ENCODE peak calls at places on chromosomes 1 and 21, in five cellular contexts. B, Q, X, E and U are unnamed samples.

GRCh38 chr1:217048104-217048707 is 325.0 kb upstream of the ESRRG start:
- DNase-seq in B (peak), Q (no peak), X (peak), E (no peak), U (peak)

GRCh38 chr1:24121406-24121805 is 9.5 kb upstream of the MYOM3 start:
- DNase-seq in B (no peak), Q (no peak), X (no peak), E (no peak), U (no peak)

GRCh38 chr1:68029444-68029843 is 21.0 kb downstream of the DIRAS3 start:
- DNase-seq in B (no peak), Q (no peak), X (no peak), E (no peak), U (no peak)

GRCh38 chr1:15423355-15424077 is 13.8 kb downstream of the EFHD2 start:
- DNase-seq in B (no peak), Q (no peak), X (no peak), E (no peak), U (no peak)

GRCh38 chr1:221989741-221990140 is 247.9 kb upstream of the DUSP10 start:
- DNase-seq in B (no peak), Q (no peak), X (no peak), E (no peak), U (no peak)

GRCh38 chr1:44941424-44942324 is 44.7 kb downstream of the EIF2B3 start:
- DNase-seq in B (no peak), Q (no peak), X (no peak), E (no peak), U (no peak)

GRCh38 chr21:35565204-35565611 is 495.1 kb downstream of the SETD4 start:
- DNase-seq in B (peak), Q (no peak), X (no peak), E (no peak), U (no peak)

GRCh38 chr1:233113713-233114028 is 163.3 kb downstream of the NTPCR start:
- DNase-seq in B (no peak), Q (no peak), X (no peak), E (no peak), U (no peak)

GRCh38 chr1:241275226-241275625 is 81.8 kb downstream of the RGS7 start:
- DNase-seq in B (no peak), Q (no peak), X (no peak), E (no peak), U (no peak)

GRCh38 chr1:27408151-27408550 is 15.7 kb downstream of the GPR3 start:
- DNase-seq in B (no peak), Q (no peak), X (no peak), E (no peak), U (no peak)

GRCh38 chr1:97123717-97124446 is 402.3 kb downstream of the PTBP2 start:
- DNase-seq in B (no peak), Q (no peak), X (no peak), E (no peak), U (no peak)

GRCh38 chr1:89815611-89816010 is 5.2 kb upstream of the LRRC8D start:
- DNase-seq in B (no peak), Q (no peak), X (no peak), E (peak), U (no peak)

GRCh38 chr1:97841369-97841768 is 79.5 kb downstream of the DPYD start:
- DNase-seq in B (no peak), Q (no peak), X (no peak), E (no peak), U (no peak)

GRCh38 chr21:46555678-46556077 is 49.2 kb downstream of the S100B start:
- DNase-seq in B (no peak), Q (no peak), X (no peak), E (no peak), U (no peak)

DNA sequence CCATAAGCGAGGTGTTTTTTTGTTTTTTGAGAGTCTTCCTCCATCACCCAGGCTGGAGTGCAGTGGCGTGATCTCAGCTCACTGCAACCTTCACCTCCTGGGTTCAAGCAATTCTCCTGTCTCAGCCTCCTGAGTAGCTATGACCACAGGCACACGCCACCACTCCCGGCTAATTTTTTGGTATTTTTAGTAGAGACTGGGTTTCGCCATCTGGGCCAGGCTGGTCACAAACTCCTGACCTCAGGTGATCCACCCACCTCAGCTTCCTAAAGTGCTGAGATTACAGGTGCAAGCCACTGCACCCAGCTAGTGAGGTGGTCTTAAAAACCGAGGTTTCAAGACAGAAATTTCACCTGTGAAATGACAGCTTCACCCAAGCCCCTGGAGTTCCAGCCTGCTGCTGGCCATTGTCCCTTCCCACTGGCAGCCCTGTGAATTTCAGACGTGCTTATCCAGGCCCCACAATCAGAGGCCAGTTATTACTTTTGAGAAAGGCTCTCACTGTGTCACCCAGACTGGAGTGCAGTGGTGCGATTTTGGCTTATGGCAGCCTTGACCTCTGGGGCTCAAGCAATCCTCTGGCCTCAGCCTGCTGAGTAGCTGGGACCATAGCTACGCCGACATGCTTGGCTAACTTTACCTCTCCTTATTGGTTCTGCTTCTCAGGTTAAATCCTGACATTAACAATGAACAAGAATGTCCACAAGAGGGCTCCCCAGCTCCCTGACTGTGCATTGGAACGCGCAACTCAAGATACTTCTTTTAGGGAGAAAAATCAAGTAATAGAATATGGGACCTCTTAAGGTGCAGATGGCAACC is 19.4 kb downstream of the ENO1 start:
- DNase-seq in B (no peak), Q (peak), X (no peak), E (no peak), U (peak)
- TF ChIP-seq SUZ12 in B (no peak), Q (no peak), X (no peak), E (no peak), U (no peak)

GRCh38 chr1:167059729-167060107 is 30.5 kb downstream of the GPA33 start:
- DNase-seq in B (no peak), Q (no peak), X (no peak), E (no peak), U (no peak)

GRCh38 chr1:167056529-167057296 is 33.5 kb downstream of the GPA33 start:
- DNase-seq in B (no peak), Q (no peak), X (no peak), E (no peak), U (no peak)

GRCh38 chr1:167054946-167055630 is 35.1 kb downstream of the GPA33 start:
- DNase-seq in B (no peak), Q (no peak), X (no peak), E (no peak), U (no peak)

GRCh38 chr1:167059045-167059728 is 31.0 kb downstream of the GPA33 start:
- DNase-seq in B (peak), Q (peak), X (peak), E (no peak), U (peak)

GRCh38 chr1:167057297-167057688 is 32.9 kb downstream of the GPA33 start:
- DNase-seq in B (peak), Q (peak), X (peak), E (no peak), U (peak)
- TF ChIP-seq SUZ12 in B (no peak), Q (no peak), X (no peak), E (no peak), U (no peak)

GRCh38 chr1:231841616-231842344 is 215.2 kb downstream of the DISC1 start:
- DNase-seq in B (no peak), Q (peak), X (no peak), E (no peak), U (no peak)
- TF ChIP-seq SUZ12 in B (no peak), Q (no peak), X (no peak), E (no peak), U (no peak)

GRCh38 chr1:156893048-156893953 is at the start of gene PEAR1:
- DNase-seq in B (no peak), Q (no peak), X (no peak), E (no peak), U (no peak)

GRCh38 chr1:156894001-156894400 is 483 bp downstream of the PEAR1 start:
- DNase-seq in B (no peak), Q (no peak), X (no peak), E (no peak), U (no peak)

GRCh38 chr1:156895408-156895874 is 1.9 kb downstream of the PEAR1 start:
- DNase-seq in B (no peak), Q (no peak), X (no peak), E (no peak), U (no peak)

GRCh38 chr1:156895927-156896326 is 2.4 kb downstream of the PEAR1 start:
- DNase-seq in B (no peak), Q (no peak), X (no peak), E (no peak), U (no peak)

DNA sequence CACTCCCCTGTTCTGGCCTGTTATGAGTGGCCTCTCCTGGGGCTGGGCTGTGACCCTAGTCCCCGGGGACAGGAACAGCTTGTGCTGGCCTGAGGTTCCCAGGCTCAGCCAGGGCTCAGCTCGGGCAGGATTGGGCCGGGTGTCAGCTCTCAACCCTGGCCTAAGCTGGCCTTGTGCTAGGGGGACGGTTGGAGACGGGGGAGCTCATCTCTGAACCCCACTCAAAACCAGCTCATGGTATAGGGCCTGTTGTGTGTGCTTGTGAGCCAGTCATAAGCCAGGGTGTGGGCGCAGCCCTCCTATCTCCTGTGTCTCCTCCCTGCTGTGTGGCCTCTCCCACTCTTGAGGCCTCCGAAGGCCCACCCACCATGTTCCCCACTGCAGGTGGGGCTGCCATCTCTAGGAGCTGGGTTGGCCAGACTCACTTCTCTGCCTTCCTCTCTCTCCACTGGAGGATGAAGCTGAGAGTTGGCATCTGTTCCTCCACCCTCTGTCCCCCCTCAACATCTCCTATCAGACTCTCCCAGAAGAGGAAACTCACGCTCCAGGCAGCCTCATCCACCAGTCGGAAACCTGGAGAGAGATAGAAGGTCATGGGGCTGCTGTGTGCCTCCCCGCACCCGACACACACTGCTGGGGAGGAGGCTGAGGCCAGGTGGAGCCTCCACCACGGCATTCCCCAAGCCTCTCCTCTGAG is 1.3 kb downstream of the PEAR1 start:
- DNase-seq in B (no peak), Q (no peak), X (no peak), E (no peak), U (no peak)
- TF ChIP-seq SUZ12 in B (no peak), Q (no peak), X (no peak), E (no peak), U (no peak)

GRCh38 chr1:226624526-226624925 is 76.0 kb downstream of the STUM start:
- DNase-seq in B (no peak), Q (no peak), X (no peak), E (no peak), U (no peak)
- TF ChIP-seq SUZ12 in B (no peak), Q (no peak), X (no peak), E (no peak), U (no peak)

GRCh38 chr21:32771134-32771523 is 426 bp downstream of the PAXBP1 start:
- DNase-seq in B (peak), Q (peak), X (no peak), E (no peak), U (peak)
- TF ChIP-seq SUZ12 in B (no peak), Q (no peak), X (no peak), E (no peak), U (no peak)

DNA sequence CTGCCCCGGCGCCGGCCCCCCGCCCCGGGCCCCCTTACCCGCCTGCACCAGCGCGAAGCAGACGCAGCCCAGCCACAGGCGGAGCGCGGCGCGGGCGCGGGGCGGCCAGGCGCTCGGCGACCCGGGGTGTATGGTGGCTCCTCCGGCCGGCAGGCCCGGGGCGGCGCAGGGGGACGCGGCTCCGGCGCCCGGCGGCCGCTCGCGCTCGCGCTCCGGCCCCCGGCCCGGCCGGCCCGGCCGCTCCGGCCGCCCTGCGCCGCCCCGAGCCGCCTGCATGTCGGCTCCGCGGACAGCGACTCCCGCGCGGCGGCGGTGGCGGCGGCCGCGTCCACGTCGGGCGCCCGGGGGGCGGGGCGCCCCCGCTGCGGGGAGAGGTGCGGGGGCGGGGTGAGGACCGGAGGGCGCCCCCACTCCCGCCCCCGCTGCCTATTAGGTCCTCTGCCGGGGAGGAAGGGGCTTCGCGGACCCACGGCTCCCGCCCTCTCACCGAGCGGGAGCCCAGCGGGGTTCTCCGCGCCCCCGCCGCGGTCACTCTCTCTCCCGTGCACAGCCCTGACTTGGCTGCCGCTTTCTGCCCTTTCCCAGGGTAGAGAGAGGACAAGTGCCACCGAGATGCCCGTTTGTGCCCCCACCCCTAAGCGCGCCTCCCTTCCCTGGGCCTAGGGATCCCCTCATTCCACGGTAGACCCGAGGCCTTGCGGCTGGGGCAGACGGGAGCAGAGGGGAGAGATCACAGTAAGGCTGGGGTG is at the start of gene FNDC5:
- DNase-seq in B (peak), Q (no peak), X (no peak), E (no peak), U (peak)
- TF ChIP-seq SUZ12 in B (no peak), Q (no peak), X (no peak), E (peak), U (no peak)

DNA sequence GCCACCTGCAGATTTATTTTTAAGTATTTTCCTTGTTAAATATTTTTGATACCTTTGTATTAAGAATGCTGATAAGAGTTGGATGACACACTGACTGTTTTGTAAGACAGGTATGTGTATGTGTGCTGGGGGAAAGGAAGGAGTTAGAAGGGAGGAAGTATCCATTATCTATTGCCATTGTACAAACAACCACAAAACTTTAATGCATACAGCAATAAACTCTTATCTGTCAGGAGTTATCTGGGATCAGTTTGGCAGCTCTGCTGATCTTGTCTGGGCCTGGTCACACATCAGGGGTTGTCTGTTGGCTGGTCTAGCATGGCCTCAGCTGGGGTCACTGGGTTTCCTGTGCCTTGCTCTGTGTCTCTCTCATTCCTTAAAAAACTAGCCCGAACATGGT is 423.9 kb upstream of the USP24 start:
- DNase-seq in B (no peak), Q (no peak), X (no peak), E (no peak), U (no peak)
- TF ChIP-seq SUZ12 in B (no peak), Q (no peak), X (no peak), E (no peak), U (no peak)

GRCh38 chr1:197170538-197170937 is 24.1 kb upstream of the ASPM start:
- DNase-seq in B (no peak), Q (peak), X (no peak), E (no peak), U (no peak)

GRCh38 chr1:197171531-197171930 is 25.1 kb upstream of the ASPM start:
- DNase-seq in B (no peak), Q (no peak), X (no peak), E (no peak), U (no peak)

GRCh38 chr1:197174818-197175217 is 28.3 kb upstream of the ASPM start:
- DNase-seq in B (no peak), Q (no peak), X (no peak), E (no peak), U (no peak)

GRCh38 chr1:197178998-197179397 is 32.5 kb upstream of the ASPM start:
- DNase-seq in B (no peak), Q (peak), X (no peak), E (no peak), U (no peak)

DNA sequence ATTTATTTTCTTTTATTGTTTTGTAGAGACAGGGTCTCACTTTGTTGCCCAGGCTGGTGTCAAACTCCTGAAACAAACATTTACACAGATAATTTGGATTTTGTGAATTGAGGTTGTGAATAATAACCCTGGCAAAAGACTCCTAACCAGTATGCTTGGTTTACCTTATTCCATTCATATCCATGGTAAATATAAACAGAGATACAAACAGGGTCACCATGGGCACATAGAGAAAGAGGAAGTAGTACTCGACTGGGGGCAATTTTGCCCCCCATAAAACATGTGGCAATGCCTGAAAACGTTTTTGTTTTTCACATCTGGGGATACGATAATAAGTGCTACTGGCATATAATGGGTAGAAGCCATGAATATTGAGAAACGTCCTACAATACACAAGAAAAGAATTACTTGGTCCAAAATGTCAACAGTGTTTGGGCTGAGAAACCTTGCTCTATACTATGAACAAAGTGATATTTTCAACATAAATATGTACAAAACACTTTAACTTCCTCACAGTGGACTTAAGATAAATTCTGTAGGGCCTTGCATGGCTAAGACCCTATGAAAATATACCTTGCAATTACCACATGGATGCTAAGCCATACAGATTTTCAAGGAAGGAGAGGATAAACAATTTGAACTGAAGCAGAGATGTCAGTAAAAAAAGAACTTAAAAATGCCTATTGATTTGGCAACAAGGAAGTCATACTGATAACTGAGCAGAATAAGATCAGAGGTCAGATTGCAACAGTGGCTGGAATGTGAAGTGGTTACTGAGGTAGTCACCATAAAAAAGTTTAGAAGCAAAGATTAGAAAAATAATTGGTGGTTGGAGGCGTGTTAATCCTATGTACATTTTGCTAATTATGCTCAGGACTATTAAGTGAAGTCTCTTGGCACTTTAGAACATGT is 27.4 kb upstream of the ASPM start:
- DNase-seq in B (no peak), Q (peak), X (no peak), E (no peak), U (no peak)
- TF ChIP-seq SUZ12 in B (no peak), Q (no peak), X (no peak), E (no peak), U (no peak)